ENCODE peak calls at places on chromosomes 16 and 17, in ten cellular contexts. R, I, G, C, Z, N, A, F, D and H are unnamed samples.

GRCh38 chr16:84458606-84459516 is 45.6 kb downstream of the MEAK7 start:
- DNase-seq in G (no peak), F (no peak), D (no peak), R (no peak), C (no peak), A (no peak), Z (no peak), N (no peak), I (no peak), H (peak; percentile 14)

GRCh38 chr16:50646345-50646744 is 34.8 kb downstream of the SNX20 start:
- DNase-seq in F (no peak), R (no peak), Z (no peak), N (no peak), D (no peak), A (no peak), G (no peak), C (no peak), I (no peak), H (no peak)

GRCh38 chr16:17160285-17160854 is 310.4 kb downstream of the XYLT1 start:
- DNase-seq in D (no peak), A (no peak), N (no peak), Z (no peak), G (no peak), R (no peak), C (no peak), I (no peak), F (peak; percentile 45), H (no peak)

GRCh38 chr16:2692948-2693651 is 10.8 kb downstream of the KCTD5 start:
- DNase-seq in I (no peak), D (peak; percentile 31), Z (no peak), G (no peak), R (no peak), N (no peak), F (peak; percentile 52), C (no peak), A (no peak), H (no peak)

GRCh38 chr17:13000561-13000960 is 17.3 kb downstream of the ELAC2 start:
- DNase-seq in N (no peak), A (no peak), I (no peak), R (no peak), Z (no peak), G (no peak), F (no peak), D (no peak), C (no peak), H (no peak)

GRCh38 chr16:3907586-3907985 is 27.1 kb upstream of the CREBBP start:
- DNase-seq in C (no peak), I (no peak), A (no peak), G (no peak), R (no peak), N (no peak), F (no peak), Z (no peak), D (no peak), H (no peak)

GRCh38 chr17:42779942-42780815 is at the start of gene WNK4:
- DNase-seq in I (no peak), D (peak; percentile 46), N (no peak), C (no peak), A (peak; percentile 89), Z (no peak), F (no peak), R (no peak), G (no peak), H (no peak)

GRCh38 chr16:87540072-87540976 is 47.5 kb upstream of the ZCCHC14 start:
- DNase-seq in I (no peak), N (no peak), D (no peak), G (no peak), C (no peak), Z (no peak), A (no peak), R (no peak), F (no peak), H (no peak)

GRCh38 chr16:69499541-69500255 is 66.1 kb upstream of the NFAT5 start:
- DNase-seq in D (no peak), I (no peak), G (no peak), F (no peak), C (no peak), A (no peak), Z (no peak), N (no peak), R (no peak), H (no peak)

GRCh38 chr16:69501956-69502457 is 63.8 kb upstream of the NFAT5 start:
- DNase-seq in R (no peak), D (no peak), C (no peak), G (no peak), A (no peak), I (no peak), Z (no peak), F (no peak), N (peak; percentile 25), H (no peak)

GRCh38 chr16:69498926-69499325 is 66.8 kb upstream of the NFAT5 start:
- DNase-seq in R (no peak), G (no peak), A (no peak), N (no peak), Z (no peak), I (no peak), F (no peak), D (no peak), C (no peak), H (no peak)

GRCh38 chr16:69497876-69498596 is 67.7 kb upstream of the NFAT5 start:
- DNase-seq in I (no peak), G (no peak), A (no peak), D (no peak), F (no peak), R (no peak), Z (no peak), C (no peak), N (no peak), H (no peak)

DNA sequence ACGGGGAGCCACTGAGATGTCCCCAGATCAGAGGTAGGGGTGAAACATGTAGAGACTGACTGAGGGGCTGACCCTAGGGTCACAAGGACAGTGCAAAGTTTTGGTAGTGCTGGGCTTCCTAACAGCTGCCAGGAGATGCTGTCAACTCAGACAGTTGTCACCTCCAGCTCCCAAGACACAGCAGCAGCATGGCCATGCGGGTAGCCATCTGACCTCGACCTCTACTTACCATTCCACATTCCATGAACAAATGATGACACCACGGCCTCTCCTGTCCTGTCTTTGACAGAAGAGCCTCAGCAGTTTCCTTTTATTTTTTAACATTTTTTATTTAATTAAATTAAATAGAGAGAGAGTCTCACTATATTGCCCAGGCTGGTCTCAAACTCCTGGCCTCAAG is 65.3 kb upstream of the NFAT5 start:
- DNase-seq in R (no peak), C (no peak), D (no peak), N (no peak), G (no peak), A (no peak), I (no peak), F (no peak), Z (no peak), H (no peak)
- TF ChIP-seq CTCF in R (no peak), C (no peak), D (no peak), N (no peak), G (no peak), A (no peak), I (no peak), F (no peak), Z (no peak), H (no peak)

GRCh38 chr16:52549011-52549692 is 2.2 kb upstream of the TOX3 start:
- DNase-seq in I (no peak), N (no peak), C (no peak), D (peak; percentile 0), A (no peak), F (no peak), G (peak; percentile 34), R (no peak), Z (no peak), H (no peak)
- TF ChIP-seq CTCF in I (no peak), N (no peak), C (no peak), D (peak; percentile 18), A (peak; percentile 34), F (peak; percentile 18), G (peak; percentile 39), R (no peak), Z (no peak), H (no peak)

GRCh38 chr16:83397601-83398000 is 410.2 kb upstream of the HSBP1 start:
- DNase-seq in I (no peak), C (no peak), A (no peak), G (no peak), Z (no peak), R (no peak), N (no peak), D (no peak), F (no peak), H (no peak)

GRCh38 chr16:83392743-83393142 is 415.0 kb upstream of the HSBP1 start:
- DNase-seq in G (no peak), F (no peak), A (no peak), R (no peak), N (no peak), D (no peak), Z (no peak), I (no peak), C (no peak), H (no peak)

GRCh38 chr16:83389751-83390150 is 418.0 kb upstream of the HSBP1 start:
- DNase-seq in C (no peak), I (no peak), F (peak; percentile 51), Z (no peak), N (no peak), A (no peak), G (no peak), D (no peak), R (no peak), H (no peak)

GRCh38 chr16:83390759-83391158 is 417.0 kb upstream of the HSBP1 start:
- DNase-seq in D (peak; percentile 11), C (no peak), A (no peak), R (no peak), F (no peak), I (no peak), Z (no peak), G (no peak), N (no peak), H (no peak)

DNA sequence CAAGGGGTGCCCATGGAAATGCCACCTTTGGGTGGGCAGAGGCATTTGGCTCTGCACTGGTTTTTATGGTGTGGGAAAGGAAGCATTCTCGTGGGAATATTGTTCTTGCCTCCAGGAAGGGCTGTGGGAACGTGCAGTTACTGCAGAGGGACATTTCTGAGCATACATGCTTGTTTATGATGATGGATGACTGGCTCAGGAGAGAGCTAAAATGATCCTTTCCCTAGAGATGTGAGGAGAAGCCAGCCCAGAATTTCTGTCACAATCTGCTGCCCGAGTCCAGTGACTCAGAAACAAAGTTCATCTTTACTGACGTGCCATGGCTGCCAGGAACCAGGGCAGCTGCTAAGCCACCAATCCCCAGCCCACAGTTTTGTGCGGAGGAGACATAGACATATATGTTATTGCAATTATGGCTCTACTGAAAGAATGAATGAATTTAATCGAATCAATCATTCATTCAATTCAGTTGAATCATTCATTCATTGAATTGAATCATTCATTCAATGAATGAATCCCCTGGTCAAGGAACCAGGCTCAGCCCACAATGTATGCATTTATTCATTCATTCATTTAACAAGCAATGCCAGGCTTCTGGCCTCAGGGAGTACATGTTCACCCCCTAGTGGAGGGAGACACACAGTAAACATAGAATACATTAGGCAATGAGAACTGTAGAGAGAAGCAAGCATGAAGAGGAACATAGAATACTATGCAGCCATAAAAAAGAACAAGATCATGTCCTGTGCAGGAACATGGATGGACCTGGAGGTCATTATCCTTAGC is 414.4 kb upstream of the HSBP1 start:
- DNase-seq in D (peak; percentile 31), I (no peak), F (peak; percentile 33), Z (no peak), G (peak; percentile 4), A (no peak), R (peak; percentile 19), C (no peak), N (no peak), H (no peak)
- TF ChIP-seq CTCF in D (peak; percentile 6), I (peak; percentile 18), F (peak; percentile 15), Z (no peak), G (no peak), A (no peak), R (no peak), C (no peak), N (no peak), H (no peak)

GRCh38 chr17:1563786-1564613 is 1.4 kb upstream of the PITPNA start:
- DNase-seq in A (no peak), I (no peak), N (no peak), R (no peak), C (no peak), F (no peak), G (no peak), D (no peak), Z (no peak), H (no peak)

GRCh38 chr17:1560582-1561170 is 1.9 kb downstream of the PITPNA start:
- DNase-seq in I (no peak), R (no peak), N (no peak), A (no peak), G (no peak), Z (no peak), F (no peak), D (no peak), C (no peak), H (no peak)

GRCh38 chr17:1559743-1560581 is 2.6 kb downstream of the PITPNA start:
- DNase-seq in Z (no peak), I (no peak), R (no peak), A (peak; percentile 57), C (no peak), D (no peak), F (no peak), G (no peak), N (no peak), H (no peak)

GRCh38 chr17:1562178-1562643 is 381 bp downstream of the PITPNA start:
- DNase-seq in N (no peak), Z (no peak), I (no peak), C (no peak), G (no peak), R (peak; percentile 30), D (peak; percentile 20), F (no peak), A (peak; percentile 41), H (no peak)

DNA sequence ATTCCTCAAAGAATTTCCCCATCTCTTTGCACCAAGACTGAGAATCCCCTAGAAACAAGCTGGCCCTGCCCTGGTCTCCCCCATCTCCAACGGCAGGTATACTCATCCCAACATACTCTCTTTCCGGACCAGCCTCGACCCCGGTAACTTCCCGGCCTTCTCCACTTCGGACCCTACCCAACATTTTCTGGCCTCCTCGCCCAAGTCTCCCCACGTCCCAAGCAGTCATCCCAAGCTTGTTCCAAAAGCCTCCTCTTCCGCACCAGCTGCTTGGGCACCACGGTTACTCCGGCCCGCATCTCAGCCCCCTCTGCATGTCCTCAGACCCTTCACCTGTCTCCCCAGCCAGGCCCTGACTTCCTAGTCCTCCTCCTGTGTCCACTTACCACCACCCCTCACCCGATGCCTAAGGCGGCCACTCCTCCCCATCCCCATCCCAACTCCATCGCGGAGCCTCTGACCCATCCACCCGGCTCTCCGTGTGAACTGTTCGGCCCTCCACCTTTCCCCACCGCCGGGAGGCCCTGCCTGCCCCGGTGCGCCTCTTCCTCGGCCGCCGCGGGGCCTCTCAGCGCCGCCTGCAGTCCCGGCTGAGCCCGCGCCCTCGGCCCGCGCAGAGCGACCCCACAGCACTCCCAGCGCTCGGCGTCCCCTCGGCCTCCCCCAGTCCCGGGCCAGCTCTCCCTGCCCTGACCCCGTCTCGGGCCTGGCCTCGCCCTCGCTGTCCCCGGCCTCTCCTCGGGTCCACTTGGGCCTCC is 993 bp downstream of the PITPNA start:
- DNase-seq in Z (no peak), N (peak; percentile 69), A (peak; percentile 36), I (no peak), R (no peak), D (no peak), G (no peak), F (no peak), C (no peak), H (no peak)
- TF ChIP-seq CTCF in Z (peak; percentile 36), N (peak; percentile 36), A (no peak), I (peak; percentile 8), R (peak; percentile 28), D (no peak), G (no peak), F (peak; percentile 39), C (peak; percentile 8), H (no peak)